ENCODE peak calls at places on chromosomes 3 and 15, in nine cellular contexts. K is Calu3, B is HFF-Myc, M is transverse colon, C is adrenal gland, I is ovary, V is GM06990, A is neural crest cell, S is lower lobe of right lung. X is an unnamed sample.

GRCh38 chr3:59456852-59457485 is 407.1 kb upstream of the CFAP20DC start:
- DNase-seq in K (no peak), B (no peak), M (no peak), C (no peak), I (no peak), V (peak; percentile 66), A (no peak), S (no peak), X (no peak)

GRCh38 chr15:29568840-29569532 is 253.3 kb downstream of the TJP1 start:
- DNase-seq in K (peak; percentile 31), B (no peak), M (peak; percentile 66), C (no peak), I (no peak), V (no peak), A (no peak), S (no peak), X (no peak)

GRCh38 chr15:73467758-73468157 is 24.8 kb downstream of the REC114 start:
- DNase-seq in K (no peak), B (no peak), M (no peak), C (no peak), I (no peak), V (no peak), A (no peak), S (no peak), X (no peak)

GRCh38 chr3:146504546-146505197 is 35.3 kb upstream of the PLSCR2 start:
- DNase-seq in K (no peak), B (no peak), M (no peak), C (no peak), I (no peak), V (no peak), A (no peak), S (no peak), X (no peak)

GRCh38 chr3:39388741-39389248 is 5.6 kb downstream of the SLC25A38 start:
- DNase-seq in K (no peak), B (no peak), M (no peak), C (no peak), I (no peak), V (peak; percentile 62), A (no peak), S (no peak), X (no peak)

GRCh38 chr15:100929641-100930042 is 10.5 kb downstream of the LRRK1 start:
- DNase-seq in K (no peak), B (no peak), M (no peak), C (no peak), I (no peak), V (peak; percentile 59), A (no peak), S (no peak), X (no peak)

GRCh38 chr3:47162695-47163022 is 1.3 kb downstream of the SETD2 start:
- DNase-seq in K (no peak), B (no peak), M (no peak), C (no peak), I (no peak), V (no peak), A (no peak), S (no peak), X (no peak)

GRCh38 chr3:106333911-106334618 is 465.3 kb upstream of the CBLB start:
- DNase-seq in K (peak; percentile 51), B (no peak), M (no peak), C (no peak), I (no peak), V (no peak), A (no peak), S (no peak), X (no peak)

GRCh38 chr3:52025453-52025852 is 29.8 kb upstream of the RPL29 start:
- DNase-seq in K (no peak), B (no peak), M (no peak), C (peak; percentile 35), I (no peak), V (no peak), A (no peak), S (no peak), X (no peak)

GRCh38 chr3:140247775-140248174 is 312.8 kb downstream of the CLSTN2 start:
- DNase-seq in K (no peak), B (no peak), M (no peak), C (no peak), I (no peak), V (no peak), A (no peak), S (no peak), X (no peak)

GRCh38 chr15:88788816-88789215 is 14.4 kb upstream of the ACAN start:
- DNase-seq in K (no peak), B (no peak), M (no peak), C (no peak), I (no peak), V (no peak), A (no peak), S (no peak), X (no peak)

GRCh38 chr3:71173421-71173975 is 410.0 kb downstream of the FOXP1 start:
- DNase-seq in K (no peak), B (no peak), M (no peak), C (no peak), I (no peak), V (no peak), A (no peak), S (no peak), X (no peak)

GRCh38 chr15:48458876-48459275 is 127.6 kb downstream of the DUT start:
- DNase-seq in K (no peak), B (peak; percentile 26), M (no peak), C (no peak), I (no peak), V (no peak), A (no peak), S (no peak), X (no peak)

GRCh38 chr3:5136619-5137429 is 14.7 kb downstream of the ARL8B start:
- DNase-seq in K (no peak), B (no peak), M (no peak), C (peak; percentile 30), I (no peak), V (no peak), A (no peak), S (no peak), X (no peak)

GRCh38 chr15:62932436-62932835 is 110.1 kb upstream of the TPM1 start:
- DNase-seq in K (no peak), B (peak; percentile 73), M (no peak), C (no peak), I (no peak), V (no peak), A (no peak), S (no peak), X (no peak)

GRCh38 chr3:50342818-50343633 is 2.4 kb upstream of the RASSF1 start:
- DNase-seq in K (no peak), B (no peak), M (no peak), C (no peak), I (no peak), V (no peak), A (no peak), S (no peak), X (no peak)
- TF ChIP-seq CTCF in K (no peak), B (no peak), M (no peak), C (no peak), I (no peak), V (no peak), A (no peak), S (no peak), X (no peak)

DNA sequence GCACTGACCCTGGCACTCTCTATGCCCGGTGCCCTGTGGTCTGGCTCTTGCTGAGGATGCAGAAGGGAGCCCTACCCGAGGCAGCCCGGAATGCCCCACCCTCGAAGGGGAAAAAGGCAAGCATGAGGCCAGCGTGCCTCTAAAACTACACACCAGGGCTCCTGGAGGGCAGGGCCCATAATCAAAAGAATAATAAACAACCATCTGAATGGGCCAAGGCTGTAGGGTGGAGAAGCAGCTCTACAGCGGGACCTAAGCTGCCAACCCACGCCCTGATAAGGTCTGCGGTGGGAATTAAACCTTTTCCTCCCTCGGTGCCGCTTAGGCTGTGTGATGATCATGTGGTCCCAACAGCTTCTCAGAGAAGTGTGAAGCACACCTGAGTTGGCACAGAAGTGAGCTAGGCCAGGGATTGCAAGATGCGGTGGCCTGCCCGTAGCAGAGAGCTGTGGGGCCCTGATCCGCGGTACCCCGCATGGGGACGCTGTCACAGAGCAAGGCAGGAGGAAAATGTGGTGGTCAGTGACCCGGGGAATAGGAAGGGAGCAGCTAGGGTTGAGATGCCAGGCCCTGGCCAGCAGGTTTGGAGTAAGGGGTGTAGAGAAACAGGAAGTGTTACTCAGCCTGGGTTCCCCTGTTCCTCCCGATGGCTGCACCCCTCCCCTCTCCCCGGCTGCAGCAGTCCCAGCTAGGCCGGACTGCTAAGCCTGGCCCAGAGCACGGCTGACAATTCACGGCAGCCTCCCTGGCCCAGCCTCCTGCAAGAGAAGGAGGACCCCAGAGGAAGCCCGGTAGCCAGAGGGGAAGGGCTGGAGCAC is 1.1 kb upstream of the C15orf62 start:
- DNase-seq in K (no peak), B (no peak), M (peak; percentile 66), C (no peak), I (no peak), V (peak; percentile 56), A (no peak), S (peak; percentile 45), X (no peak)
- TF ChIP-seq CTCF in K (no peak), B (no peak), M (no peak), C (no peak), I (no peak), V (peak; percentile 5), A (no peak), S (no peak), X (no peak)

GRCh38 chr3:14146381-14147062 is 21.7 kb downstream of the TMEM43 start:
- DNase-seq in K (no peak), B (no peak), M (no peak), C (no peak), I (no peak), V (no peak), A (no peak), S (no peak), X (no peak)
- TF ChIP-seq CTCF in K (no peak), B (no peak), M (no peak), C (no peak), I (no peak), V (no peak), A (no peak), S (no peak), X (no peak)

GRCh38 chr15:25137013-25137412 is 182.2 kb downstream of the SNRPN start:
- DNase-seq in K (no peak), B (no peak), M (no peak), C (no peak), I (no peak), V (no peak), A (no peak), S (no peak), X (no peak)

GRCh38 chr15:25134546-25134945 is 179.8 kb downstream of the SNRPN start:
- DNase-seq in K (no peak), B (no peak), M (no peak), C (no peak), I (no peak), V (no peak), A (no peak), S (no peak), X (no peak)

GRCh38 chr15:25133804-25134203 is 179.0 kb downstream of the SNRPN start:
- DNase-seq in K (no peak), B (no peak), M (no peak), C (no peak), I (no peak), V (no peak), A (no peak), S (no peak), X (no peak)

DNA sequence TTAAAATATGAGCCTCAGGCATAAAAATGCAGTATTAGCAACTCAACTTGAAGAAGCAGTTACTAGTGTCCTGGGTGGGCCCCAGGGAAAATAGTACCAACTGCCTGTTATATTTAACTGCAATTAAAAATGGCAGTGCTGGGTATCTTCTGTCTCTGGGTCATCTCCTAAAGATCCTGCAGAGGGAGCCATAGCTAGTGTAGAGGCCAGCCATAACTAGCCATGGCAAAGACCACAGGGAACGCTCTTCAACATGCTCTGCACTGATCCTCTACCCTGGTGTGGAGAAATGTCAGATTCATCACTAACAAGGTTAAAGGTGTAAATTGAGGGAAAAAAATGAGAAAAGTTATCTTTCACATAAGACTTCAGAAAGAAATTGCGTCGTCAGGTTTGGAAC is 181.3 kb downstream of the SNRPN start:
- DNase-seq in K (no peak), B (no peak), M (no peak), C (peak; percentile 19), I (no peak), V (no peak), A (no peak), S (no peak), X (no peak)
- TF ChIP-seq CTCF in K (no peak), B (peak; percentile 12), M (no peak), C (peak; percentile 19), I (no peak), V (peak; percentile 8), A (peak; percentile 48), S (no peak), X (peak; percentile 45)

X was measured in chondrocyte.